ENCODE peak calls at places on chromosome 22, in eight cellular contexts. K, T, I, S, O, Y, N and A are unnamed samples.

GRCh38 chr22:39095971-39096370 is 1.1 kb upstream of the APOBEC3H start:
- DNase-seq in K (no peak), T (no peak), I (no peak), S (no peak), O (no peak), Y (no peak), N (no peak), A (no peak)

GRCh38 chr22:37218399-37218770 is 6.1 kb upstream of the SSTR3 start:
- DNase-seq in K (no peak), T (no peak), I (no peak), S (no peak), O (no peak), Y (no peak), N (no peak), A (no peak)

GRCh38 chr22:38871360-38872171 is 450 bp downstream of the CBX6 start:
- DNase-seq in K (no peak), T (peak), I (peak), S (peak), O (peak), Y (no peak), N (no peak), A (no peak)

GRCh38 chr22:37638351-37639069 is 959 bp upstream of the SH3BP1 start:
- DNase-seq in K (no peak), T (no peak), I (no peak), S (no peak), O (no peak), Y (no peak), N (no peak), A (no peak)

GRCh38 chr22:43235445-43236400 is 48.8 kb upstream of the TTLL12 start:
- DNase-seq in K (no peak), T (no peak), I (no peak), S (no peak), O (no peak), Y (no peak), N (no peak), A (no peak)

GRCh38 chr22:30310881-30311771 is 15.6 kb downstream of the TBC1D10A start:
- DNase-seq in K (no peak), T (no peak), I (no peak), S (no peak), O (no peak), Y (peak), N (no peak), A (no peak)

GRCh38 chr22:36462475-36462790 is 19.0 kb downstream of the TXN2 start:
- DNase-seq in K (no peak), T (no peak), I (no peak), S (no peak), O (no peak), Y (no peak), N (no peak), A (no peak)

GRCh38 chr22:42644422-42645340 is 4.3 kb upstream of the ATP5MGL start:
- DNase-seq in K (no peak), T (no peak), I (no peak), S (no peak), O (no peak), Y (peak), N (no peak), A (no peak)

GRCh38 chr22:19870153-19871022 is 15.7 kb upstream of the GNB1L start:
- DNase-seq in K (no peak), T (no peak), I (no peak), S (peak), O (no peak), Y (no peak), N (no peak), A (no peak)

GRCh38 chr22:35043932-35044319 is 22.0 kb upstream of the ISX start:
- DNase-seq in K (no peak), T (no peak), I (no peak), S (no peak), O (no peak), Y (no peak), N (no peak), A (no peak)

GRCh38 chr22:32444068-32444467 is 20.2 kb downstream of the BPIFC start:
- DNase-seq in K (no peak), T (no peak), I (peak), S (no peak), O (no peak), Y (no peak), N (peak), A (peak)

GRCh38 chr22:30675436-30675835 is 7.8 kb upstream of the DUSP18 start:
- DNase-seq in K (no peak), T (no peak), I (peak), S (no peak), O (no peak), Y (no peak), N (peak), A (no peak)

GRCh38 chr22:40487663-40488249 is 117.4 kb downstream of the SGSM3 start:
- DNase-seq in K (no peak), T (no peak), I (no peak), S (no peak), O (no peak), Y (no peak), N (peak), A (peak)

GRCh38 chr22:37369536-37369935 is 57.7 kb downstream of the ELFN2 start:
- DNase-seq in K (no peak), T (no peak), I (no peak), S (no peak), O (no peak), Y (no peak), N (no peak), A (no peak)

GRCh38 chr22:45948081-45948648 is 28.8 kb downstream of the WNT7B start:
- DNase-seq in K (no peak), T (no peak), I (no peak), S (peak), O (no peak), Y (no peak), N (peak), A (no peak)

GRCh38 chr22:41285441-41285819 is 557 bp downstream of the RANGAP1 start:
- DNase-seq in K (peak), T (peak), I (peak), S (peak), O (no peak), Y (peak), N (no peak), A (peak)

GRCh38 chr22:23565288-23565941 is 14.7 kb downstream of the IGLL1 start:
- DNase-seq in K (no peak), T (peak), I (peak), S (no peak), O (no peak), Y (no peak), N (no peak), A (peak)

GRCh38 chr22:19423906-19424500 is 7.5 kb downstream of the HIRA start:
- DNase-seq in K (no peak), T (no peak), I (no peak), S (no peak), O (no peak), Y (no peak), N (no peak), A (no peak)

GRCh38 chr22:48340727-48341709 is 1486.7 kb downstream of the BRD1 start:
- DNase-seq in K (no peak), T (no peak), I (no peak), S (peak), O (no peak), Y (no peak), N (no peak), A (no peak)